ENCODE peak calls at places on chromosomes 13 and 19, in five cellular contexts. K is EL, D is HTR-8/SVneo, R is iPS-NIHi11, J is MCF 10A. X is an unnamed sample.

GRCh38 chr13:32195713-32196112 is 119.5 kb downstream of the ZAR1L start:
- DNase-seq in K (no peak), D (no peak), R (no peak), J (no peak), X (no peak)

GRCh38 chr19:10780368-10780767 is 55.6 kb downstream of the TMED1 start:
- DNase-seq in K (peak), D (no peak), R (no peak), J (peak), X (peak)

GRCh38 chr19:17766543-17767131 is 15.4 kb downstream of the FCHO1 start:
- DNase-seq in K (peak), D (peak), R (peak), J (peak), X (peak)

GRCh38 chr19:275000-275399 is 16.2 kb downstream of the PLPP2 start:
- DNase-seq in K (no peak), D (no peak), R (no peak), J (no peak), X (no peak)

GRCh38 chr19:11405846-11406643 is 13.1 kb downstream of the RGL3 start:
- DNase-seq in K (no peak), D (no peak), R (peak), J (peak), X (no peak)

GRCh38 chr13:41589434-41589833 is 132.1 kb downstream of the RGCC start:
- DNase-seq in K (no peak), D (no peak), R (no peak), J (no peak), X (no peak)

GRCh38 chr19:2495130-2495641 is 19.3 kb downstream of the GADD45B start:
- DNase-seq in K (peak), D (no peak), R (peak), J (peak), X (peak)

GRCh38 chr13:76889254-76889653 is 3.0 kb upstream of the KCTD12 start:
- DNase-seq in K (no peak), D (no peak), R (no peak), J (no peak), X (peak)

GRCh38 chr13:110108348-110109139 is 198.4 kb downstream of the COL4A1 start:
- DNase-seq in K (peak), D (peak), R (peak), J (peak), X (peak)

GRCh38 chr19:38062959-38063786 is 156.2 kb downstream of the SIPA1L3 start:
- DNase-seq in K (no peak), D (no peak), R (no peak), J (no peak), X (no peak)

GRCh38 chr13:105611424-105611823 is 924.0 kb downstream of the EFNB2 start:
- DNase-seq in K (peak), D (no peak), R (peak), J (peak), X (peak)

GRCh38 chr13:23608704-23609413 is 38.6 kb downstream of the TNFRSF19 start:
- DNase-seq in K (peak), D (no peak), R (no peak), J (no peak), X (peak)

GRCh38 chr13:49635599-49636433 is 7.5 kb downstream of the ARL11 start:
- DNase-seq in K (peak), D (no peak), R (no peak), J (no peak), X (peak)

GRCh38 chr19:51607077-51607476 is 23.1 kb downstream of the SIGLEC5 start:
- DNase-seq in K (no peak), D (no peak), R (no peak), J (no peak), X (no peak)

GRCh38 chr13:26721251-26721939 is 39.2 kb downstream of the GPR12 start:
- DNase-seq in K (no peak), D (no peak), R (no peak), J (no peak), X (no peak)

GRCh38 chr13:114282143-114282685 is 813 bp downstream of the UPF3A start:
- DNase-seq in K (peak), D (peak), R (peak), J (peak), X (peak)

GRCh38 chr13:98947925-98948324 is 29.9 kb downstream of the DOCK9 start:
- DNase-seq in K (no peak), D (no peak), R (no peak), J (no peak), X (no peak)

GRCh38 chr19:29978139-29978538 is 36.1 kb downstream of the URI1 start:
- DNase-seq in K (no peak), D (no peak), R (no peak), J (no peak), X (no peak)

GRCh38 chr19:45879055-45879454 is 6.9 kb downstream of the IRF2BP1 start:
- DNase-seq in K (no peak), D (no peak), R (no peak), J (no peak), X (no peak)